ENCODE peak calls at places on chromosomes 13 and 19, in four cellular contexts. A, V, F and W are unnamed samples.

GRCh38 chr19:35031072-35031881 is 1.0 kb downstream of the SCN1B start:
- DNase-seq in F (no peak), A (no peak), V (no peak), W (no peak)

GRCh38 chr19:48569814-48570213 is 17.8 kb downstream of the SULT2B1 start:
- DNase-seq in V (no peak), A (no peak), F (no peak), W (no peak)

GRCh38 chr19:17103177-17103576 is 27.6 kb downstream of the MYO9B start:
- DNase-seq in A (no peak), V (no peak), F (no peak), W (no peak)

GRCh38 chr19:44757057-44757734 is 8.7 kb downstream of the BCL3 start:
- DNase-seq in V (no peak), F (no peak), A (no peak), W (no peak)

GRCh38 chr19:36207605-36208252 is 6.7 kb downstream of the ZNF565 start:
- DNase-seq in A (no peak), V (no peak), F (no peak), W (no peak)

GRCh38 chr19:50535672-50536071 is 22.0 kb upstream of the ASPDH start:
- DNase-seq in A (no peak), V (no peak), F (no peak), W (no peak)

GRCh38 chr19:30119180-30119920 is 177.3 kb downstream of the URI1 start:
- DNase-seq in F (no peak), V (no peak), A (no peak), W (peak)

GRCh38 chr19:53549354-53549753 is 11.4 kb downstream of the ZNF331 start:
- DNase-seq in F (no peak), V (peak), A (peak), W (no peak)

GRCh38 chr13:105338044-105338443 is 1197.4 kb downstream of the EFNB2 start:
- DNase-seq in F (no peak), V (no peak), A (no peak), W (no peak)

GRCh38 chr13:105336706-105337582 is 1198.5 kb downstream of the EFNB2 start:
- DNase-seq in F (no peak), A (no peak), V (no peak), W (no peak)

GRCh38 chr13:105340061-105340606 is 1195.3 kb downstream of the EFNB2 start:
- DNase-seq in V (no peak), F (no peak), A (no peak), W (no peak)

GRCh38 chr13:105341256-105341655 is 1194.2 kb downstream of the EFNB2 start:
- DNase-seq in F (no peak), A (no peak), V (no peak), W (no peak)

GRCh38 chr13:105338773-105339172 is 1196.7 kb downstream of the EFNB2 start:
- DNase-seq in A (no peak), V (no peak), F (no peak), W (no peak)
- TF ChIP-seq CTCF in A (no peak), V (no peak), F (no peak), W (no peak)

GRCh38 chr13:75762066-75762937 is 126.2 kb downstream of the LMO7 start:
- DNase-seq in V (peak), F (no peak), A (no peak), W (no peak)

GRCh38 chr13:75759531-75759930 is 123.4 kb downstream of the LMO7 start:
- DNase-seq in A (no peak), F (no peak), V (no peak), W (no peak)

GRCh38 chr13:75761373-75761772 is 125.2 kb downstream of the LMO7 start:
- DNase-seq in F (no peak), A (no peak), V (no peak), W (no peak)

GRCh38 chr13:75762967-75763366 is 126.8 kb downstream of the LMO7 start:
- DNase-seq in F (no peak), V (no peak), A (no peak), W (no peak)

DNA sequence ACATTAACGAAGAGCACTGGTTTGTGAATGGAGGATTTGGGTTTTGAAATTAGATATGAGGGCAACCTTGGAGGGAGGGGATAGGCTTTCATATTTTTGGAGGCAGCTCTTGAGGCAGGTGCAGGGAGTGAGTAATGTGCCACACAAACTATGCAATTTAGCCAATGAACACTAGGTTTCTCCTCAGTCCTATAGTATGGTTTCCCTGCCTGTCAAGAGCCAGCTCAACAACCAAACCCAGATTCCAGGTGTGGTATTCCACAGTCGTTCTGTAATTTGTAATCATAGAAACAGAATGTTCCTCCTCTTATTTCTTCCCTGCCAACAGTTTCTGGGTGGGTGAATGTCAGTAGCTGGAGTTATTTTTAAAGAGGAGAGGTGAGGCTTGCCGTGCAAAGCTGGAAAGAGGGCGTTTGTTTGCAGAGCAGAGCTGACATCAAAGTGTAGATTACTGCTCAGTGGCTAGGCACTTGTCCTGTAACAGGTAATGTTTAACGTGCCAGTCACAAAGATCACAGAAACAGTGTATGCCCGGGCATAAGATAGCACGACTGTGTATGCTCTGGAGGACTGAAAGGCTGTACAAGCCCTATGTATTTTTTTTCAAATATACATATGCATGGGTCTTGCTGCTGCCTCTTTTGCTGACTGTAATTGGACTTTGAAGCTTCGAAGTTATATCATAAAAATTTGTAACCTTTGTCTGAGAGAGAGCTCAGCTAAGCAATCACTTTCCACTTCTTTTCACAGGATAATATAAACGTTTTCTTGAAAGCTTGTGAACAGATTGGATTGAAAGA is 124.3 kb downstream of the LMO7 start:
- DNase-seq in A (no peak), F (no peak), V (no peak), W (no peak)
- TF ChIP-seq CTCF in A (no peak), F (no peak), V (no peak), W (no peak)

DNA sequence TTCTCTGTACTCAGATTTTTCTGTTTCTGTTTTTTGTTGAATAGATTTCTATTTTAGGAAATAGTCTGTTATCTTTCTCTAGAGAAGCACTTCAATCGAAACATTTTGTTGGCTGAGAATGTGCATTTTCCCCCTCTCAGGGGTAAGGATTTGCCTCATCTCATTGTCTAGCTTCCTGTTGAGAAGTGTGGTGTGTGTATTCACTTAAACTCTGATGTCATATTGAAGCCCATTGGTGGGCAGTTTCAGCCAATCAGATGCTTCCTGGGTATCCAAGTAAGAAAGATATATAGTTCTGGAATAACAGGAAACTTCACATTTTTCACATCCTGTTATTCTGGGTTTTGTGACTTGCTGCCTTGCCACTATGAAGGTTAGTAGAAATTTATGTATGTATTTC is 87.6 kb downstream of the ARHGEF7 start:
- DNase-seq in F (no peak), V (no peak), A (no peak), W (no peak)
- TF ChIP-seq CTCF in F (no peak), V (no peak), A (no peak), W (no peak)

DNA sequence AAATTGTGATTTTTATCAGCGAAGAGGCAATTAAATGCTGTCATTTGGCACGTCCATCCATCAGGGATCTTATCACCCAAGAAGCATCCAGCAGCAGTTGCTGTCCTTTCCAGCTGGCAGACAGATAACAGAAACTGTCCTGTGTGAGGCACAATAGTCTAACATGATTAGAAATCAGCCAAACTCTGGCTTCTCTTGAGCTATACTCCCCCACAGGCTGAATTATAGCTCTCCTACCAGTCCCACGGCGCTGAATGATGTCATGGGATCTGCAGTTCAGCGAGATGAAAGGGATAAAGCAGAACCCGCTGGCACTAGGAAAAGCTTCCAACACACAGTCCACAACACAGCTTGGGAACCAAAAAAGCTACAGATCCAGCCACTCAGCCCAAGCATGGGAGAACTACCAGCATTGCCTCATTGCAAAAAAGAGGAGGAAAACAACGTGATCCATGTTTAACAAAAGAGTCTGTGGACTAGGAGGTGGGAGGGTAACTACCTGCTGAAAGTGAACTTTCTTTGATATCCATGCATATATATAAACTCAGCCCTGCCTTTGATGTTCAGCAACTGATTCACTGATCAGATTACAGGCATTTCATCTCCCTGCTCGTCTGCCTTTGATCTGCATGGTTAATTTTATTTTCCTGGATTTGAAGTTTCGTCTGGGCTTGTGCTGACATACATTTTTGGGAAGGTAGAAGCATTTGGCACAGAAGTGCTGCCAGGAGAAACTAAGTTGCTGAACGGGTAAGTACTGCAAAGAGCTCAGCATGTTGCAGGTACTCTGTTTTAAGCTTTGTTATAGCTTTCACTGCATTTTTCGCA is at the start of gene TNFRSF19:
- DNase-seq in A (no peak), F (no peak), V (peak), W (no peak)
- TF ChIP-seq CTCF in A (no peak), F (no peak), V (no peak), W (no peak)